ENCODE peak calls at places on chromosomes 4 and X, in seven cellular contexts. I, R, U, M, O, F and J are unnamed samples.

GRCh38 chrX:71315917-71316316 is 14.4 kb downstream of the ITGB1BP2 start:
- DNase-seq in I (no peak), R (no peak), U (peak; percentile 41), M (no peak), O (peak; percentile 83), F (no peak), J (no peak)

GRCh38 chrX:2781226-2781571 is 29.4 kb downstream of the XG start:
- DNase-seq in I (no peak), R (no peak), U (no peak), M (no peak), O (no peak), F (no peak), J (no peak)

GRCh38 chr4:7818676-7819041 is 121.0 kb downstream of the AFAP1 start:
- DNase-seq in I (no peak), R (no peak), U (no peak), M (no peak), O (no peak), F (no peak), J (no peak)

GRCh38 chr4:130090427-130090826 is 994.5 kb downstream of the C4orf33 start:
- DNase-seq in I (no peak), R (no peak), U (no peak), M (no peak), O (no peak), F (no peak), J (no peak)

GRCh38 chrX:40262641-40263560 is 165.1 kb upstream of the BCOR start:
- DNase-seq in I (no peak), R (no peak), U (no peak), M (no peak), O (peak; percentile 47), F (peak; percentile 9), J (no peak)

GRCh38 chr4:181970356-181970755 is 272.8 kb upstream of the TENM3 start:
- DNase-seq in I (no peak), R (no peak), U (no peak), M (no peak), O (no peak), F (no peak), J (no peak)

GRCh38 chr4:56990109-56990508 is 11.4 kb downstream of the POLR2B start:
- DNase-seq in I (no peak), R (no peak), U (peak; percentile 47), M (no peak), O (peak; percentile 67), F (no peak), J (no peak)

GRCh38 chrX:40933132-40934078 is 151.8 kb upstream of the USP9X start:
- DNase-seq in I (peak; percentile 30), R (no peak), U (peak; percentile 56), M (peak; percentile 27), O (peak; percentile 72), F (no peak), J (peak; percentile 27)

GRCh38 chrX:136735604-136736003 is 45.1 kb downstream of the ARHGEF6 start:
- DNase-seq in I (no peak), R (no peak), U (no peak), M (no peak), O (no peak), F (no peak), J (no peak)

GRCh38 chrX:154049209-154050112 is 29.8 kb upstream of the IRAK1 start:
- DNase-seq in I (no peak), R (no peak), U (no peak), M (no peak), O (no peak), F (no peak), J (no peak)

GRCh38 chr4:54091637-54092404 is 8.1 kb upstream of the GSX2 start:
- DNase-seq in I (peak; percentile 89), R (peak; percentile 68), U (peak; percentile 40), M (peak; percentile 88), O (peak; percentile 65), F (peak; percentile 60), J (peak; percentile 83)

GRCh38 chr4:94877973-94878372 is 120.2 kb downstream of the BMPR1B start:
- DNase-seq in I (no peak), R (no peak), U (peak; percentile 8), M (no peak), O (peak; percentile 58), F (no peak), J (no peak)

GRCh38 chr4:10180927-10181744 is 64.5 kb upstream of the WDR1 start:
- DNase-seq in I (no peak), R (no peak), U (no peak), M (peak; percentile 25), O (peak; percentile 44), F (no peak), J (peak; percentile 46)

GRCh38 chrX:110915120-110915519 is 119.5 kb upstream of the CHRDL1 start:
- DNase-seq in I (no peak), R (no peak), U (peak; percentile 84), M (no peak), O (peak; percentile 93), F (peak; percentile 1), J (no peak)

GRCh38 chr4:25020240-25020639 is 10.5 kb downstream of the LGI2 start:
- DNase-seq in I (no peak), R (no peak), U (peak; percentile 60), M (no peak), O (peak; percentile 94), F (no peak), J (no peak)

GRCh38 chr4:68748181-68748981 is 67.4 kb upstream of the UGT2B10 start:
- DNase-seq in I (no peak), R (no peak), U (no peak), M (no peak), O (no peak), F (peak; percentile 10), J (no peak)

GRCh38 chr4:88147799-88148217 is 10.6 kb downstream of the ABCG2 start:
- DNase-seq in I (no peak), R (no peak), U (no peak), M (no peak), O (no peak), F (no peak), J (no peak)

GRCh38 chrX:156001001-156001666 is 3.6 kb downstream of the IL9R start:
- DNase-seq in I (no peak), R (no peak), U (no peak), M (no peak), O (no peak), F (no peak), J (no peak)

GRCh38 chrX:80181079-80181478 is 166.5 kb downstream of the TBX22 start:
- DNase-seq in I (no peak), R (no peak), U (no peak), M (no peak), O (no peak), F (no peak), J (no peak)

GRCh38 chr4:182143822-182144620 is 99.2 kb upstream of the TENM3 start:
- DNase-seq in I (peak; percentile 84), R (no peak), U (peak; percentile 26), M (no peak), O (peak; percentile 81), F (no peak), J (no peak)

GRCh38 chrX:13081385-13082285 is 37.2 kb upstream of the FAM9C start:
- DNase-seq in I (no peak), R (no peak), U (no peak), M (peak; percentile 45), O (no peak), F (no peak), J (peak; percentile 37)

GRCh38 chrX:79065696-79066095 is 78.8 kb upstream of the GPR174 start:
- DNase-seq in I (no peak), R (no peak), U (no peak), M (no peak), O (no peak), F (no peak), J (no peak)

GRCh38 chrX:17814557-17814956 is 46.5 kb downstream of the RAI2 start:
- DNase-seq in I (no peak), R (no peak), U (peak; percentile 13), M (no peak), O (peak; percentile 62), F (no peak), J (no peak)

GRCh38 chrX:154317391-154318000 is 21.9 kb downstream of the TKTL1 start:
- DNase-seq in I (peak; percentile 51), R (peak; percentile 13), U (no peak), M (peak; percentile 39), O (peak; percentile 17), F (peak; percentile 9), J (no peak)